ENCODE peak calls at places on chromosomes 4 and X, in six cellular contexts. One of them, this sample, is unnamed.

GRCh38 chr4:67779631-67780030 is 25.4 kb upstream of the GNRHR start:
- DNase-seq in activated CD4-positive, alpha-beta T cell treated with anti-CD3 and anti-CD28 coated beads for 48 hours: no peak
- DNase-seq in HuH-7: no peak
- DNase-seq in iPS-NIHi11: no peak
- DNase-seq in activated T-helper 1 cell treated with Interleukin-2 at 50 U/mL for 16 hours: no peak
- DNase-seq in H7: no peak
- DNase-seq in this sample: no peak

GRCh38 chr4:137678796-137679195 is 146.5 kb upstream of the PCDH18 start:
- DNase-seq in HuH-7: no peak
- DNase-seq in activated T-helper 1 cell treated with Interleukin-2 at 50 U/mL for 16 hours: no peak
- DNase-seq in iPS-NIHi11: no peak
- DNase-seq in H7: no peak
- DNase-seq in activated CD4-positive, alpha-beta T cell treated with anti-CD3 and anti-CD28 coated beads for 48 hours: no peak
- DNase-seq in this sample: no peak

GRCh38 chr4:85747871-85748491 is 273.0 kb downstream of the ARHGAP24 start:
- DNase-seq in HuH-7: peak
- DNase-seq in activated T-helper 1 cell treated with Interleukin-2 at 50 U/mL for 16 hours: no peak
- DNase-seq in activated CD4-positive, alpha-beta T cell treated with anti-CD3 and anti-CD28 coated beads for 48 hours: no peak
- DNase-seq in H7: peak
- DNase-seq in iPS-NIHi11: peak
- DNase-seq in this sample: peak

GRCh38 chr4:94605241-94605640 is 152.5 kb upstream of the BMPR1B start:
- DNase-seq in activated T-helper 1 cell treated with Interleukin-2 at 50 U/mL for 16 hours: no peak
- DNase-seq in H7: no peak
- DNase-seq in HuH-7: no peak
- DNase-seq in activated CD4-positive, alpha-beta T cell treated with anti-CD3 and anti-CD28 coated beads for 48 hours: no peak
- DNase-seq in iPS-NIHi11: no peak
- DNase-seq in this sample: no peak

GRCh38 chr4:99395595-99396364 is 39.4 kb downstream of the ADH7 start:
- DNase-seq in iPS-NIHi11: no peak
- DNase-seq in HuH-7: no peak
- DNase-seq in activated T-helper 1 cell treated with Interleukin-2 at 50 U/mL for 16 hours: no peak
- DNase-seq in activated CD4-positive, alpha-beta T cell treated with anti-CD3 and anti-CD28 coated beads for 48 hours: no peak
- DNase-seq in H7: no peak
- DNase-seq in this sample: no peak

GRCh38 chr4:121112530-121112929 is 40.2 kb upstream of the NDNF start:
- DNase-seq in HuH-7: no peak
- DNase-seq in activated T-helper 1 cell treated with Interleukin-2 at 50 U/mL for 16 hours: no peak
- DNase-seq in activated CD4-positive, alpha-beta T cell treated with anti-CD3 and anti-CD28 coated beads for 48 hours: no peak
- DNase-seq in iPS-NIHi11: no peak
- DNase-seq in H7: no peak
- DNase-seq in this sample: no peak

GRCh38 chr4:40190880-40191815 is 5.7 kb upstream of the RHOH start:
- DNase-seq in HuH-7: peak
- DNase-seq in H7: no peak
- DNase-seq in iPS-NIHi11: no peak
- DNase-seq in activated CD4-positive, alpha-beta T cell treated with anti-CD3 and anti-CD28 coated beads for 48 hours: no peak
- DNase-seq in activated T-helper 1 cell treated with Interleukin-2 at 50 U/mL for 16 hours: no peak
- DNase-seq in this sample: no peak

GRCh38 chr4:151098191-151098590 is 1.2 kb upstream of the RPS3A start:
- DNase-seq in iPS-NIHi11: no peak
- DNase-seq in H7: no peak
- DNase-seq in activated CD4-positive, alpha-beta T cell treated with anti-CD3 and anti-CD28 coated beads for 48 hours: no peak
- DNase-seq in HuH-7: no peak
- DNase-seq in activated T-helper 1 cell treated with Interleukin-2 at 50 U/mL for 16 hours: no peak
- DNase-seq in this sample: no peak

GRCh38 chr4:67288964-67289363 is 256.3 kb downstream of the CENPC start:
- DNase-seq in HuH-7: peak
- DNase-seq in iPS-NIHi11: peak
- DNase-seq in activated CD4-positive, alpha-beta T cell treated with anti-CD3 and anti-CD28 coated beads for 48 hours: peak
- DNase-seq in activated T-helper 1 cell treated with Interleukin-2 at 50 U/mL for 16 hours: no peak
- DNase-seq in H7: peak
- DNase-seq in this sample: peak

GRCh38 chrX:153457827-153458466 is 12.1 kb upstream of the TREX2 start:
- DNase-seq in H7: no peak
- DNase-seq in activated T-helper 1 cell treated with Interleukin-2 at 50 U/mL for 16 hours: no peak
- DNase-seq in HuH-7: no peak
- DNase-seq in iPS-NIHi11: no peak
- DNase-seq in activated CD4-positive, alpha-beta T cell treated with anti-CD3 and anti-CD28 coated beads for 48 hours: no peak
- DNase-seq in this sample: no peak

GRCh38 chr4:147761218-147761883 is 29.5 kb downstream of the ARHGAP10 start:
- DNase-seq in H7: no peak
- DNase-seq in activated CD4-positive, alpha-beta T cell treated with anti-CD3 and anti-CD28 coated beads for 48 hours: no peak
- DNase-seq in HuH-7: no peak
- DNase-seq in activated T-helper 1 cell treated with Interleukin-2 at 50 U/mL for 16 hours: no peak
- DNase-seq in iPS-NIHi11: no peak
- DNase-seq in this sample: no peak

This sample was measured in ELF-1.